ENCODE peak calls at places on chromosomes 5 and 9, in ten cellular contexts. J, H, N, D, M, S, I, Y, W and X are unnamed samples.

GRCh38 chr9:94639045-94639995 is at the start of gene FBP1:
- DNase-seq in N (no peak), M (peak; percentile 64), D (no peak), I (peak; percentile 87), S (no peak), J (peak; percentile 19), W (no peak), Y (no peak), H (peak; percentile 23), X (no peak)

GRCh38 chr5:173859315-173860038 is 28.7 kb upstream of the CPEB4 start:
- DNase-seq in Y (no peak), M (no peak), I (no peak), S (no peak), J (no peak), D (no peak), W (no peak), H (no peak), N (peak; percentile 18), X (no peak)

GRCh38 chr5:159187674-159188164 is 21.6 kb downstream of the RNF145 start:
- DNase-seq in N (no peak), H (no peak), J (no peak), W (no peak), I (no peak), Y (no peak), D (no peak), M (no peak), S (no peak), X (no peak)

GRCh38 chr9:31677415-31677814 is 707.0 kb upstream of the ACO1 start:
- DNase-seq in I (no peak), H (no peak), W (no peak), D (no peak), M (no peak), J (no peak), S (no peak), Y (no peak), N (no peak), X (no peak)

GRCh38 chr5:126139773-126140172 is 283.4 kb upstream of the GRAMD2B start:
- DNase-seq in M (no peak), S (peak; percentile 45), Y (no peak), H (no peak), N (peak; percentile 41), W (no peak), J (no peak), D (no peak), I (no peak), X (no peak)

GRCh38 chr5:97142521-97143254 is at the start of gene LIX1:
- DNase-seq in N (peak; percentile 57), H (peak; percentile 73), I (peak; percentile 50), Y (no peak), D (peak; percentile 68), J (no peak), S (peak; percentile 3), M (peak; percentile 97), W (no peak), X (no peak)

GRCh38 chr9:112571624-112572341 is 85.2 kb downstream of the KIAA1958 start:
- DNase-seq in S (no peak), D (no peak), J (no peak), M (no peak), I (no peak), H (no peak), Y (no peak), W (no peak), N (no peak), X (no peak)

GRCh38 chr9:93899609-93900435 is 55.3 kb downstream of the BARX1 start:
- DNase-seq in S (no peak), H (no peak), J (no peak), N (no peak), Y (no peak), M (no peak), W (no peak), I (peak; percentile 35), D (no peak), X (no peak)

GRCh38 chr5:71887680-71888079 is 168.6 kb downstream of the CARTPT start:
- DNase-seq in J (no peak), I (no peak), H (peak; percentile 86), W (peak; percentile 57), M (peak; percentile 54), S (no peak), Y (no peak), N (peak; percentile 85), D (peak; percentile 91), X (no peak)

GRCh38 chr5:82257729-82258128 is 20.4 kb downstream of the RPS23 start:
- DNase-seq in M (peak; percentile 15), N (no peak), H (no peak), Y (no peak), S (no peak), D (no peak), I (no peak), W (no peak), J (no peak), X (no peak)

GRCh38 chr5:34487202-34487879 is 168.8 kb upstream of the RAI14 start:
- DNase-seq in W (peak; percentile 90), D (no peak), Y (no peak), J (no peak), I (no peak), H (peak; percentile 44), M (no peak), S (peak; percentile 73), N (peak; percentile 95), X (no peak)

GRCh38 chr5:74396913-74397606 is 243.5 kb downstream of the ENC1 start:
- DNase-seq in H (no peak), S (no peak), M (no peak), Y (no peak), I (no peak), J (no peak), N (no peak), W (no peak), D (no peak), X (no peak)

GRCh38 chr5:172113036-172113435 is 75.0 kb downstream of the STK10 start:
- DNase-seq in H (no peak), D (peak; percentile 13), M (no peak), Y (no peak), I (peak; percentile 89), S (no peak), W (no peak), N (no peak), J (peak; percentile 57), X (peak; percentile 78)

GRCh38 chr5:15499528-15500325 is at the start of gene FBXL7:
- DNase-seq in I (peak; percentile 62), W (no peak), S (no peak), Y (peak; percentile 67), J (no peak), H (peak; percentile 36), D (no peak), N (peak; percentile 75), M (peak; percentile 92), X (no peak)

GRCh38 chr9:130185494-130186005 is 13.3 kb downstream of the NCS1 start:
- DNase-seq in M (peak; percentile 71), Y (no peak), I (no peak), N (no peak), J (no peak), S (no peak), W (no peak), H (no peak), D (no peak), X (no peak)

GRCh38 chr9:92774274-92774673 is 9.6 kb upstream of the BICD2 start:
- DNase-seq in N (peak; percentile 97), J (no peak), S (peak; percentile 94), I (no peak), D (no peak), H (peak; percentile 91), Y (no peak), W (peak; percentile 74), M (no peak), X (no peak)

GRCh38 chr9:137986268-137987099 is 108.9 kb downstream of the CACNA1B start:
- DNase-seq in Y (no peak), W (no peak), M (no peak), D (no peak), H (no peak), N (no peak), I (peak; percentile 37), S (no peak), J (no peak), X (no peak)

GRCh38 chr9:126869368-126869767 is 8.9 kb downstream of the ZBTB34 start:
- DNase-seq in M (no peak), W (no peak), S (no peak), D (no peak), I (no peak), J (no peak), N (peak; percentile 46), H (no peak), Y (no peak), X (no peak)

GRCh38 chr5:111453290-111453689 is 59.0 kb downstream of the STARD4 start:
- DNase-seq in S (no peak), D (no peak), J (no peak), H (no peak), Y (no peak), N (no peak), I (no peak), W (no peak), M (no peak), X (no peak)

GRCh38 chr5:172972557-172972956 is 11.0 kb upstream of the ATP6V0E1 start:
- DNase-seq in Y (no peak), S (no peak), I (no peak), D (no peak), W (no peak), H (no peak), N (no peak), M (no peak), J (no peak), X (no peak)

GRCh38 chr9:114906922-114907571 is 23.3 kb downstream of the TNFSF8 start:
- DNase-seq in M (peak; percentile 74), H (peak; percentile 56), J (no peak), W (no peak), Y (no peak), N (peak; percentile 44), D (no peak), S (no peak), I (no peak), X (no peak)

GRCh38 chr5:116531117-116531516 is 43.5 kb downstream of the SEMA6A start:
- DNase-seq in N (no peak), J (no peak), Y (no peak), W (no peak), D (no peak), M (no peak), H (no peak), I (no peak), S (no peak), X (no peak)

GRCh38 chr9:113687680-113688371 is 188.3 kb upstream of the ZNF618 start:
- DNase-seq in S (no peak), J (no peak), H (no peak), Y (no peak), I (no peak), N (no peak), W (no peak), D (no peak), M (peak; percentile 44), X (no peak)

GRCh38 chr9:112145886-112146285 is 29.2 kb downstream of the SUSD1 start:
- DNase-seq in W (no peak), M (no peak), N (peak; percentile 88), S (no peak), D (no peak), H (peak; percentile 75), I (no peak), J (no peak), Y (no peak), X (no peak)

GRCh38 chr9:114216081-114216480 is 60.7 kb downstream of the COL27A1 start:
- DNase-seq in I (no peak), W (no peak), J (no peak), M (no peak), D (no peak), N (no peak), Y (no peak), S (no peak), H (no peak), X (no peak)

GRCh38 chr5:14178671-14179211 is 35.6 kb downstream of the TRIO start:
- DNase-seq in Y (no peak), W (peak; percentile 68), H (no peak), J (no peak), M (peak; percentile 78), N (peak; percentile 65), S (peak; percentile 78), I (no peak), D (no peak), X (no peak)

GRCh38 chr5:172694061-172694460 is 53.0 kb downstream of the NEURL1B start:
- DNase-seq in Y (no peak), M (no peak), I (no peak), N (no peak), W (no peak), J (no peak), S (no peak), H (no peak), D (no peak), X (no peak)

GRCh38 chr5:66843065-66843464 is 246.9 kb downstream of the MAST4 start:
- DNase-seq in D (no peak), S (no peak), I (no peak), H (no peak), N (no peak), J (no peak), W (no peak), Y (no peak), M (no peak), X (no peak)